ENCODE peak calls at places on chromosomes 11 and 22, in eight cellular contexts. T is fibroblast of mammary gland, R is fibroblast of lung, S is dorsolateral prefrontal cortex, Z is Peyer's patch, N is stomach, C is K562, V is HL-60. D is an unnamed sample.

GRCh38 chr22:37442537-37442936 is 15.3 kb upstream of the ELFN2 start:
- DNase-seq in R (peak), V (peak), S (no peak), C (no peak), N (no peak), T (peak), Z (no peak), D (no peak)

GRCh38 chr11:17827006-17827405 is 92.4 kb downstream of the KCNC1 start:
- DNase-seq in V (no peak), R (no peak), N (no peak), T (no peak), S (no peak), C (no peak), Z (no peak), D (no peak)

GRCh38 chr11:119590651-119591308 is 138.2 kb downstream of the NECTIN1 start:
- DNase-seq in T (peak), Z (no peak), S (no peak), N (peak), V (no peak), C (peak), R (no peak), D (no peak)

GRCh38 chr11:21895686-21896085 is 297.2 kb upstream of the ANO5 start:
- DNase-seq in N (no peak), V (no peak), S (no peak), T (no peak), Z (no peak), R (no peak), C (no peak), D (no peak)

GRCh38 chr11:76604081-76604601 is 66.4 kb downstream of the LRRC32 start:
- DNase-seq in V (no peak), C (no peak), N (no peak), R (no peak), Z (peak), T (no peak), S (no peak), D (no peak)

GRCh38 chr11:114086394-114086793 is 26.9 kb downstream of the ZBTB16 start:
- DNase-seq in V (no peak), T (no peak), Z (no peak), N (no peak), S (no peak), C (no peak), R (no peak), D (no peak)

GRCh38 chr11:75230621-75231020 is 10.0 kb upstream of the TPBGL start:
- DNase-seq in R (no peak), N (no peak), Z (peak), T (no peak), C (no peak), S (no peak), V (no peak), D (no peak)

GRCh38 chr11:2084721-2085120 is 54.5 kb downstream of the IGF2 start:
- DNase-seq in C (no peak), R (no peak), N (peak), Z (no peak), T (no peak), V (no peak), S (peak), D (peak)

GRCh38 chr22:39176067-39176621 is 23.7 kb upstream of the CBX7 start:
- DNase-seq in N (peak), Z (peak), C (no peak), T (peak), S (no peak), V (no peak), R (peak), D (peak)

GRCh38 chr11:64890084-64890944 is 11.9 kb upstream of the EHD1 start:
- DNase-seq in Z (no peak), C (no peak), T (no peak), S (no peak), V (no peak), R (no peak), N (no peak), D (no peak)

GRCh38 chr11:62830904-62831519 is 839 bp downstream of the STX5 start:
- DNase-seq in T (no peak), V (no peak), N (no peak), S (no peak), R (no peak), C (peak), Z (peak), D (no peak)

GRCh38 chr11:76764941-76765340 is 18.2 kb upstream of the TSKU start:
- DNase-seq in V (no peak), S (no peak), N (no peak), C (no peak), T (no peak), Z (no peak), R (no peak), D (no peak)

GRCh38 chr22:22721681-22722309 is 77.4 kb downstream of the GGTLC2 start:
- DNase-seq in C (no peak), T (peak), Z (no peak), S (no peak), N (no peak), V (no peak), R (peak), D (no peak)

GRCh38 chr11:33970984-33971466 is 79.1 kb upstream of the LMO2 start:
- DNase-seq in R (peak), V (peak), S (no peak), C (peak), Z (peak), N (peak), T (peak), D (peak)

GRCh38 chr11:33987975-33988580 is 63.5 kb upstream of the CAPRIN1 start:
- DNase-seq in Z (peak), C (peak), V (peak), R (peak), N (peak), S (peak), T (peak), D (peak)

GRCh38 chr11:46680164-46680760 is 20.2 kb downstream of the ARHGAP1 start:
- DNase-seq in C (no peak), T (no peak), N (no peak), V (no peak), Z (no peak), S (no peak), R (no peak), D (no peak)

GRCh38 chr11:129270471-129270870 is 78.3 kb upstream of the ARHGAP32 start:
- DNase-seq in V (no peak), C (no peak), N (no peak), R (no peak), Z (no peak), S (no peak), T (no peak), D (no peak)

GRCh38 chr11:35815556-35816315 is 128.1 kb upstream of the LDLRAD3 start:
- DNase-seq in V (no peak), R (peak), C (no peak), S (no peak), Z (no peak), T (peak), N (no peak), D (no peak)

GRCh38 chr22:44459041-44459440 is 39.0 kb downstream of the RTL6 start:
- DNase-seq in V (no peak), N (peak), Z (no peak), R (no peak), C (no peak), S (no peak), T (no peak), D (no peak)

GRCh38 chr22:38346506-38346905 is 29.3 kb upstream of the CSNK1E start:
- DNase-seq in C (no peak), R (no peak), T (no peak), S (no peak), N (peak), Z (peak), V (no peak), D (peak)

GRCh38 chr11:73236205-73236765 is 18.2 kb downstream of the P2RY2 start:
- DNase-seq in N (no peak), R (no peak), C (no peak), V (no peak), T (no peak), Z (no peak), S (no peak), D (no peak)

GRCh38 chr22:50473088-50473487 is 1.7 kb downstream of the SBF1 start:
- DNase-seq in C (no peak), T (no peak), S (no peak), R (no peak), Z (peak), N (no peak), V (peak), D (no peak)

GRCh38 chr11:107898270-107898669 is 30.0 kb upstream of the RAB39A start:
- DNase-seq in V (peak), Z (no peak), C (no peak), N (no peak), T (peak), R (peak), S (no peak), D (no peak)

GRCh38 chr11:113201055-113201818 is 113.1 kb upstream of the TTC12 start:
- DNase-seq in Z (no peak), C (no peak), V (no peak), S (no peak), R (no peak), N (no peak), T (no peak), D (no peak)

GRCh38 chr22:47123006-47123826 is 360.8 kb downstream of the TBC1D22A start:
- DNase-seq in C (no peak), V (no peak), T (no peak), N (no peak), R (no peak), Z (no peak), S (no peak), D (no peak)

GRCh38 chr11:110450246-110450645 is 20.5 kb downstream of the FDX1 start:
- DNase-seq in C (no peak), R (no peak), S (no peak), N (no peak), Z (no peak), V (no peak), T (no peak), D (no peak)

GRCh38 chr11:21174781-21175180 is 505.4 kb downstream of the NELL1 start:
- DNase-seq in C (no peak), V (no peak), Z (no peak), S (no peak), T (no peak), R (no peak), N (no peak), D (no peak)

GRCh38 chr11:107018274-107018901 is at the start of gene GUCY1A2:
- DNase-seq in V (no peak), T (no peak), C (no peak), S (peak), N (no peak), R (peak), Z (no peak), D (no peak)

GRCh38 chr11:69655479-69656394 is 14.8 kb downstream of the CCND1 start:
- DNase-seq in T (no peak), S (no peak), Z (no peak), N (no peak), C (no peak), V (no peak), R (no peak), D (no peak)

GRCh38 chr22:33923660-33924246 is 3.5 kb upstream of the LARGE1 start:
- DNase-seq in V (peak), R (peak), S (no peak), T (peak), C (peak), Z (peak), N (peak), D (peak)

GRCh38 chr11:118609380-118610219 is 2.2 kb downstream of the PHLDB1 start:
- DNase-seq in R (peak), Z (no peak), N (peak), C (no peak), S (peak), T (no peak), V (no peak), D (no peak)

GRCh38 chr11:93904711-93905110 is 54.3 kb upstream of the VSTM5 start:
- DNase-seq in V (no peak), C (no peak), Z (no peak), S (no peak), N (no peak), T (no peak), R (no peak), D (no peak)

GRCh38 chr22:49297286-49297870 is 530.3 kb downstream of the BRD1 start:
- DNase-seq in V (no peak), T (no peak), S (no peak), C (no peak), N (peak), Z (no peak), R (no peak), D (no peak)

GRCh38 chr11:74248469-74248868 is 63.0 kb downstream of the P4HA3 start:
- DNase-seq in T (no peak), V (no peak), S (no peak), C (no peak), Z (no peak), N (no peak), R (no peak), D (no peak)

DNA sequence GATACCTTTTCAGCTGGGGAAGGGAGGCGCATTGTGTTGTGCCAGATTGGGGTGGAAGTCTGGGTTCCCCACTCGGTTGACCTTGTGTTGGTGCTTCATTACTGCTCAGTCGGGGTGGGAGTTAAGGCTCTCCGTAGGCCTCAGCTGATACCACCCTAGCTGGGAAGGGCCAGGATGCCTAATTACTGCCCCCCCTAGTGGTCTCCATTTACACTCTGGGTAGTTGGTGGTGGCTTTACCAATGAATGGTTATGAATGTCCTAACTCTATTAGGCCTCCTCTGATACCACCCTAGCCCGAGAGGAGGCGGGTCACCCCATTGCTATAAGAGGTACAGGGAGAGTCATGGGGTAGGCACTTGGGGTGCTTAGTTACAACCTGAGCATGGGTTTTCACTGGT is 27.5 kb upstream of the HIKESHI start:
- DNase-seq in R (no peak), S (no peak), N (no peak), T (no peak), V (no peak), Z (no peak), C (peak), D (no peak)
- TF ChIP-seq CTCF in R (no peak), S (no peak), N (no peak), T (peak), V (no peak), Z (peak), C (peak), D (no peak)

GRCh38 chr11:105582497-105582896 is 27.4 kb upstream of the GRIA4 start:
- DNase-seq in C (no peak), N (no peak), Z (no peak), V (no peak), R (no peak), T (no peak), S (no peak), D (no peak)

GRCh38 chr11:105573091-105573490 is 36.8 kb upstream of the GRIA4 start:
- DNase-seq in T (no peak), V (no peak), N (no peak), Z (no peak), R (peak), C (no peak), S (no peak), D (no peak)

GRCh38 chr11:105579111-105579510 is 30.8 kb upstream of the GRIA4 start:
- DNase-seq in R (no peak), N (no peak), T (no peak), C (no peak), Z (no peak), S (no peak), V (no peak), D (no peak)

DNA sequence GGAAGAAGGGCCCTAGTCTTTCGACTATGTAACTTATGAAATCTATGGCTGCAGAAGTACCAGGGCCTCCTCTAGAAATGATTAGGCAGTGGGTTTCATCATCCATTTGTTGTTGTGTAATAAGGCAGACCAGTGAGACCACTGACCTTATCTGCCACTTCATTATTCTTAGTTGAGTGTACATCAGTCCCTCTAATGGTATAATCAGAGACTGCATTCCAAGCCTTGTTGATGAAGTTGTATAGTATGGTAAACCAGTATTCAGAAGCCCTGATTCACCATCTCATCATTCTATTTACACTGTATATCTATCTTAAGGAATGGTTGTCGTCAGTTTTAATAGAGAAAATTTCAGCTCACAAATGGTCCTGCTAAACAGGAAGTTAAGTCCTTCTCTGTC is 32.2 kb upstream of the GRIA4 start:
- DNase-seq in V (no peak), N (no peak), S (no peak), C (no peak), T (no peak), R (peak), Z (no peak), D (no peak)
- TF ChIP-seq CTCF in V (no peak), N (no peak), S (no peak), C (no peak), T (peak), R (no peak), Z (no peak), D (no peak)

GRCh38 chr22:35987994-35988393 is 40.6 kb downstream of the RBFOX2 start:
- DNase-seq in V (no peak), Z (no peak), C (no peak), T (no peak), R (no peak), S (no peak), N (no peak), D (no peak)

GRCh38 chr22:35987487-35987886 is 41.1 kb downstream of the RBFOX2 start:
- DNase-seq in T (peak), R (peak), Z (no peak), N (no peak), V (no peak), S (no peak), C (no peak), D (no peak)

GRCh38 chr22:35995345-35995744 is 33.3 kb downstream of the RBFOX2 start:
- DNase-seq in R (no peak), C (no peak), Z (no peak), N (no peak), S (no peak), V (no peak), T (peak), D (no peak)

GRCh38 chr22:35993048-35993714 is 35.4 kb downstream of the RBFOX2 start:
- DNase-seq in S (no peak), R (no peak), Z (no peak), T (no peak), V (no peak), C (no peak), N (no peak), D (no peak)

DNA sequence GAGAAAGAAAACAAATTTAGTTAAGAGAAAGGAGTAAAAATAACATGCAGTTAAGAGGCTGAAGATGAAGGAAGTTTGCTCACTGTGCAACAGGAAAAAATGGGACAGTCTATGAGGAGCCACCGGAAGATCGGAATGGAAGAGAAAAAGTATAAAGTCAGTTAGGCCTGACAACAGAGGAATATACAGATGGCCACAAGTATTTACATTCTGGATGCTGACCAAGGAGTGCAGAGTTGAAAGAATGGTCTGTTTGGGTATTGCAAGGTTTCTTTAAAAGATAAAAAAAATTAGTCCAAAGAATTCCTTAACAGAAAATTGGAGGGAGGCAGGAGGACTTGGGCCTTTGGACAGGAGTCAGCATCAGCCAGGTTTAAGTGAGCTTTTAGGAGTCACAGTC is 37.5 kb downstream of the RBFOX2 start:
- DNase-seq in Z (no peak), C (no peak), N (no peak), V (no peak), R (peak), T (no peak), S (no peak), D (no peak)
- TF ChIP-seq CTCF in Z (no peak), C (no peak), N (no peak), V (no peak), R (no peak), T (no peak), S (no peak), D (no peak)

DNA sequence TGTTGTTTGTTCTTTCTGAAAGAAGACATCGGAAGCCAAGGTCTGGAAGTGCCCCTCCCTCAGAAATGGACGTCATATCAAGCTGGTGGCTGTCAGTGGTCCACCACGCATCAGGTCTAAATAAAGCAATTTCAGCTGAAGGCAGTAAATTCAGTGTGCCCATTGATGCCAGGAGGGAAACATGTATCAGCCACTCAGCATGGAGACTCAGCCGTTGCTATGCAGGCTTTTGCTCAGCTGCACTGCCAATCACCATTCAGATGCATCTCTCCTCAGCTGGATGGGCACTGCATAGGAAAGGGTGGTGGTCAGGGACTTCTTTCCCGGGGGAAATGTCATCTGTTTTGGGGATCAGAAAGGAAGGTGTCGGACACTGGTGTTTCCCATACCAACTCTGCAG is 878.2 kb downstream of the NTM start:
- DNase-seq in Z (no peak), R (no peak), C (no peak), S (no peak), N (no peak), V (no peak), T (no peak), D (no peak)
- TF ChIP-seq CTCF in Z (no peak), R (no peak), C (no peak), S (no peak), N (no peak), V (no peak), T (no peak), D (no peak)

DNA sequence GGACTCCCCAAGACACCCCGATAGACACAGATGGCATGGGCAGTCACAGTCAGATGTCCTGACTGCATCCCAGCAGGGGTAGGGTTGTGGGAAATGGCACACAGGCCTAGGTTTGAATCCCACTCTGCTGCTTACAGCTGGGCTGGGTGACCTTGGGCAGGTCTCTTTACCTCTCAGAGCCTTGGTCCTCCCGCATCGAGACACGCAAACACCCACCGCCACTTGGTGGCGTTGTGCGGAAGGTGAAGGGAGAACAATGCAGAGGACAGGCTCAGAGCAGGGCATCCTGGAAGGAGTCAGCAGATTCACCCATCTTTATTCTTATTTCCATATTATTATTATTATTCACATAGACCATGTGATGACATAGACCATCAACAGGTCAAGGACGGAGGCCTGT is 140.5 kb downstream of the MIAT start:
- DNase-seq in R (no peak), Z (no peak), C (peak), S (no peak), V (peak), T (no peak), N (no peak), D (no peak)
- TF ChIP-seq CTCF in R (no peak), Z (no peak), C (peak), S (no peak), V (no peak), T (peak), N (no peak), D (no peak)

GRCh38 chr11:12103411-12104225 is 6.8 kb upstream of the MICAL2 start:
- DNase-seq in Z (peak), C (no peak), S (no peak), V (no peak), R (no peak), N (peak), T (no peak), D (no peak)

GRCh38 chr11:12102588-12103410 is 7.6 kb upstream of the MICAL2 start:
- DNase-seq in R (no peak), V (no peak), Z (peak), N (no peak), T (no peak), C (no peak), S (no peak), D (no peak)

GRCh38 chr11:12106501-12106900 is 3.9 kb upstream of the MICAL2 start:
- DNase-seq in T (no peak), S (no peak), Z (no peak), R (no peak), C (no peak), N (no peak), V (no peak), D (no peak)

GRCh38 chr11:12106101-12106500 is 4.3 kb upstream of the MICAL2 start:
- DNase-seq in C (no peak), R (no peak), Z (peak), V (no peak), S (no peak), T (no peak), N (no peak), D (no peak)

GRCh38 chr11:12105471-12105870 is 4.9 kb upstream of the MICAL2 start:
- DNase-seq in R (no peak), Z (no peak), V (no peak), T (no peak), N (no peak), S (no peak), C (no peak), D (no peak)
- TF ChIP-seq CTCF in R (no peak), Z (no peak), V (no peak), T (no peak), N (no peak), S (no peak), C (no peak), D (no peak)